ENCODE peak calls at places on chromosomes 3 and 15, in five cellular contexts. One of them, this sample, is unnamed.

GRCh38 chr3:66037330-66037985 is 1.3 kb downstream of the MAGI1 start:
- DNase-seq in HCT116: no peak
- DNase-seq in GM23338: peak; percentile 86
- DNase-seq in sigmoid colon: peak; percentile 71
- DNase-seq in endothelial cell of umbilical vein: peak; percentile 62
- DNase-seq in this sample: peak; percentile 59

GRCh38 chr3:64049136-64049535 is 25.8 kb upstream of the PSMD6 start:
- DNase-seq in GM23338: no peak
- DNase-seq in sigmoid colon: no peak
- DNase-seq in HCT116: no peak
- DNase-seq in endothelial cell of umbilical vein: peak; percentile 16
- DNase-seq in this sample: no peak

GRCh38 chr3:18295171-18295920 is 129.8 kb downstream of the SATB1 start:
- DNase-seq in GM23338: peak; percentile 90
- DNase-seq in HCT116: peak; percentile 87
- DNase-seq in sigmoid colon: no peak
- DNase-seq in endothelial cell of umbilical vein: no peak
- DNase-seq in this sample: no peak

GRCh38 chr3:45075821-45076625 is 49.9 kb downstream of the CLEC3B start:
- DNase-seq in sigmoid colon: no peak
- DNase-seq in HCT116: no peak
- DNase-seq in endothelial cell of umbilical vein: no peak
- DNase-seq in GM23338: no peak
- DNase-seq in this sample: no peak

GRCh38 chr3:138434875-138435772 is 708 bp downstream of the ESYT3 start:
- DNase-seq in HCT116: no peak
- DNase-seq in GM23338: peak; percentile 64
- DNase-seq in sigmoid colon: no peak
- DNase-seq in endothelial cell of umbilical vein: no peak
- DNase-seq in this sample: no peak

GRCh38 chr15:88704791-88705768 is 66.3 kb downstream of the ISG20 start:
- DNase-seq in sigmoid colon: peak; percentile 83
- DNase-seq in endothelial cell of umbilical vein: peak; percentile 27
- DNase-seq in GM23338: peak; percentile 71
- DNase-seq in HCT116: no peak
- DNase-seq in this sample: no peak

GRCh38 chr3:154795582-154795981 is 284.5 kb upstream of the MME start:
- DNase-seq in endothelial cell of umbilical vein: no peak
- DNase-seq in GM23338: no peak
- DNase-seq in HCT116: no peak
- DNase-seq in sigmoid colon: no peak
- DNase-seq in this sample: no peak

GRCh38 chr3:27356976-27357375 is 12.2 kb downstream of the NEK10 start:
- DNase-seq in endothelial cell of umbilical vein: no peak
- DNase-seq in HCT116: no peak
- DNase-seq in GM23338: no peak
- DNase-seq in sigmoid colon: no peak
- DNase-seq in this sample: no peak

GRCh38 chr3:47476644-47477199 is 981 bp upstream of the SCAP start:
- DNase-seq in GM23338: no peak
- DNase-seq in HCT116: no peak
- DNase-seq in sigmoid colon: no peak
- DNase-seq in endothelial cell of umbilical vein: no peak
- DNase-seq in this sample: no peak

GRCh38 chr3:106566277-106566676 is 697.5 kb upstream of the CBLB start:
- DNase-seq in endothelial cell of umbilical vein: no peak
- DNase-seq in GM23338: peak; percentile 38
- DNase-seq in sigmoid colon: no peak
- DNase-seq in HCT116: no peak
- DNase-seq in this sample: no peak
- TF ChIP-seq CTCF in endothelial cell of umbilical vein: no peak
- TF ChIP-seq CTCF in GM23338: peak; percentile 38
- TF ChIP-seq CTCF in sigmoid colon: no peak
- TF ChIP-seq CTCF in HCT116: peak; percentile 8
- TF ChIP-seq CTCF in this sample: no peak

GRCh38 chr3:172132721-172133311 is 93.4 kb downstream of the FNDC3B start:
- DNase-seq in sigmoid colon: no peak
- DNase-seq in GM23338: no peak
- DNase-seq in HCT116: no peak
- DNase-seq in endothelial cell of umbilical vein: no peak
- DNase-seq in this sample: no peak
- H3K4me1 ChIP-seq in sigmoid colon: peaks cover 54% of the 10 kb centered on the region
- H3K4me1 ChIP-seq in GM23338: peaks cover 64% of the 10 kb centered on the region
- H3K4me1 ChIP-seq in HCT116: peaks cover 45% of the 10 kb centered on the region
- H3K4me1 ChIP-seq in endothelial cell of umbilical vein: peaks cover 79% of the 10 kb centered on the region
- H3K4me1 ChIP-seq in this sample: peaks cover 23% of the 10 kb centered on the region

GRCh38 chr3:167863811-167864558 is 128.5 kb downstream of the SERPINI1 start:
- DNase-seq in HCT116: no peak
- DNase-seq in sigmoid colon: no peak
- DNase-seq in GM23338: no peak
- DNase-seq in endothelial cell of umbilical vein: no peak
- DNase-seq in this sample: no peak
- TF ChIP-seq POLR2AphosphoS5 in HCT116: no peak
- TF ChIP-seq POLR2AphosphoS5 in sigmoid colon: no peak
- TF ChIP-seq POLR2AphosphoS5 in GM23338: no peak
- TF ChIP-seq POLR2AphosphoS5 in endothelial cell of umbilical vein: no peak
- TF ChIP-seq POLR2AphosphoS5 in this sample: no peak

GRCh38 chr3:57158813-57159678 is 6.1 kb downstream of the IL17RD start:
- DNase-seq in GM23338: peak; percentile 79
- DNase-seq in endothelial cell of umbilical vein: peak; percentile 18
- DNase-seq in HCT116: peak; percentile 51
- DNase-seq in sigmoid colon: no peak
- DNase-seq in this sample: no peak
- TF ChIP-seq CTCF in GM23338: no peak
- TF ChIP-seq CTCF in endothelial cell of umbilical vein: no peak
- TF ChIP-seq CTCF in HCT116: no peak
- TF ChIP-seq CTCF in sigmoid colon: no peak
- TF ChIP-seq CTCF in this sample: no peak

This sample was measured in breast epithelium.